ENCODE peak calls at places on chromosomes 7 and 10, in four cellular contexts. X is transverse colon, C is SK-N-SH, L is upper lobe of left lung. T is an unnamed sample.

GRCh38 chr10:125721035-125721434 is 1.5 kb downstream of the EDRF1 start:
- DNase-seq in X (no peak), C (no peak), L (no peak), T (no peak)

GRCh38 chr10:33612116-33612515 is 277.6 kb upstream of the NRP1 start:
- DNase-seq in X (no peak), C (no peak), L (no peak), T (no peak)

GRCh38 chr7:142603870-142604448 is 145.3 kb upstream of the PRSS1 start:
- DNase-seq in X (peak; percentile 37), C (peak; percentile 81), L (no peak), T (no peak)

GRCh38 chr7:132500727-132501410 is 75.4 kb downstream of the PLXNA4 start:
- DNase-seq in X (peak; percentile 28), C (peak; percentile 43), L (no peak), T (peak; percentile 55)

GRCh38 chr7:159195926-159196325 is 51.3 kb upstream of the VIPR2 start:
- DNase-seq in X (no peak), C (no peak), L (no peak), T (no peak)

GRCh38 chr10:58651040-58651439 is 138.4 kb downstream of the BICC1 start:
- DNase-seq in X (no peak), C (peak; percentile 50), L (no peak), T (no peak)

GRCh38 chr10:53997953-53998352 is 803.1 kb downstream of the PCDH15 start:
- DNase-seq in X (no peak), C (peak; percentile 29), L (no peak), T (no peak)

GRCh38 chr10:93152136-93152535 is 78.4 kb downstream of the CYP26A1 start:
- DNase-seq in X (no peak), C (no peak), L (no peak), T (no peak)

GRCh38 chr7:118372530-118372929 is 148.0 kb downstream of the ANKRD7 start:
- DNase-seq in X (no peak), C (no peak), L (no peak), T (no peak)

GRCh38 chr10:10677479-10677878 is 340.2 kb upstream of the CELF2 start:
- DNase-seq in X (peak; percentile 55), C (peak; percentile 10), L (no peak), T (no peak)

GRCh38 chr10:49173848-49174247 is 14.3 kb downstream of the TMEM273 start:
- DNase-seq in X (no peak), C (no peak), L (no peak), T (no peak)

GRCh38 chr10:16891375-16892313 is 74.4 kb upstream of the RSU1 start:
- DNase-seq in X (peak; percentile 47), C (peak; percentile 25), L (no peak), T (peak; percentile 87)

GRCh38 chr7:154183482-154183881 is 131.3 kb downstream of the DPP6 start:
- DNase-seq in X (no peak), C (peak; percentile 37), L (no peak), T (no peak)

GRCh38 chr10:61822781-61823230 is 78.7 kb upstream of the ARID5B start:
- DNase-seq in X (no peak), C (no peak), L (no peak), T (no peak)

GRCh38 chr10:95352684-95353083 is 61.9 kb upstream of the PDLIM1 start:
- DNase-seq in X (no peak), C (no peak), L (no peak), T (no peak)

GRCh38 chr10:95445223-95445836 is 115.8 kb downstream of the SORBS1 start:
- DNase-seq in X (peak; percentile 69), C (no peak), L (no peak), T (no peak)

GRCh38 chr10:59675812-59676211 is 33.8 kb downstream of the SLC16A9 start:
- DNase-seq in X (no peak), C (no peak), L (no peak), T (no peak)

GRCh38 chr10:94281654-94282053 is 81.1 kb downstream of the NOC3L start:
- DNase-seq in X (no peak), C (no peak), L (no peak), T (no peak)

GRCh38 chr7:1357601-1358271 is 101.5 kb downstream of the MICALL2 start:
- DNase-seq in X (no peak), C (peak; percentile 64), L (peak; percentile 67), T (peak; percentile 54)

GRCh38 chr7:108824840-108825540 is 255.3 kb downstream of the DNAJB9 start:
- DNase-seq in X (no peak), C (no peak), L (no peak), T (no peak)

GRCh38 chr10:91700788-91701444 is 68.0 kb upstream of the PPP1R3C start:
- DNase-seq in X (no peak), C (no peak), L (no peak), T (no peak)

GRCh38 chr10:63829020-63829419 is 307.8 kb downstream of the REEP3 start:
- DNase-seq in X (no peak), C (no peak), L (no peak), T (no peak)

GRCh38 chr7:73822319-73823173 is 8.2 kb upstream of the CLDN4 start:
- DNase-seq in X (peak; percentile 93), C (peak; percentile 70), L (no peak), T (peak; percentile 56)

GRCh38 chr7:155965010-155965409 is 152.7 kb upstream of the SHH start:
- DNase-seq in X (no peak), C (no peak), L (no peak), T (peak; percentile 54)

GRCh38 chr10:112761256-112761655 is 188.8 kb upstream of the TCF7L2 start:
- DNase-seq in X (no peak), C (no peak), L (no peak), T (no peak)

GRCh38 chr7:136441835-136442234 is 426.6 kb upstream of the CHRM2 start:
- DNase-seq in X (no peak), C (no peak), L (no peak), T (no peak)

GRCh38 chr7:48366096-48366495 is 194.8 kb downstream of the ABCA13 start:
- DNase-seq in X (no peak), C (no peak), L (no peak), T (no peak)

GRCh38 chr7:30238721-30239441 is 45.5 kb upstream of the ZNRF2 start:
- DNase-seq in X (peak; percentile 64), C (no peak), L (no peak), T (no peak)

GRCh38 chr7:134515569-134516468 is 11.5 kb upstream of the AKR1B10 start:
- DNase-seq in X (no peak), C (no peak), L (no peak), T (no peak)

GRCh38 chr7:956031-956430 is 1.6 kb upstream of the ADAP1 start:
- DNase-seq in X (peak; percentile 5), C (peak; percentile 20), L (no peak), T (peak; percentile 64)

GRCh38 chr10:124001391-124002260 is 91.8 kb downstream of the CHST15 start:
- DNase-seq in X (no peak), C (peak; percentile 8), L (no peak), T (peak; percentile 77)

GRCh38 chr7:151851782-151852181 is 25.1 kb downstream of the PRKAG2 start:
- DNase-seq in X (no peak), C (no peak), L (no peak), T (peak; percentile 75)

GRCh38 chr10:50613726-50614443 is 9.9 kb downstream of the SGMS1 start:
- DNase-seq in X (no peak), C (no peak), L (no peak), T (no peak)

GRCh38 chr10:90905925-90906324 is 15.0 kb downstream of the ANKRD1 start:
- DNase-seq in X (no peak), C (no peak), L (no peak), T (no peak)

GRCh38 chr10:32629910-32630309 is 184.0 kb downstream of the CCDC7 start:
- DNase-seq in X (no peak), C (no peak), L (no peak), T (no peak)

GRCh38 chr7:134823400-134823799 is 44.0 kb downstream of the CALD1 start:
- DNase-seq in X (no peak), C (no peak), L (no peak), T (no peak)

DNA sequence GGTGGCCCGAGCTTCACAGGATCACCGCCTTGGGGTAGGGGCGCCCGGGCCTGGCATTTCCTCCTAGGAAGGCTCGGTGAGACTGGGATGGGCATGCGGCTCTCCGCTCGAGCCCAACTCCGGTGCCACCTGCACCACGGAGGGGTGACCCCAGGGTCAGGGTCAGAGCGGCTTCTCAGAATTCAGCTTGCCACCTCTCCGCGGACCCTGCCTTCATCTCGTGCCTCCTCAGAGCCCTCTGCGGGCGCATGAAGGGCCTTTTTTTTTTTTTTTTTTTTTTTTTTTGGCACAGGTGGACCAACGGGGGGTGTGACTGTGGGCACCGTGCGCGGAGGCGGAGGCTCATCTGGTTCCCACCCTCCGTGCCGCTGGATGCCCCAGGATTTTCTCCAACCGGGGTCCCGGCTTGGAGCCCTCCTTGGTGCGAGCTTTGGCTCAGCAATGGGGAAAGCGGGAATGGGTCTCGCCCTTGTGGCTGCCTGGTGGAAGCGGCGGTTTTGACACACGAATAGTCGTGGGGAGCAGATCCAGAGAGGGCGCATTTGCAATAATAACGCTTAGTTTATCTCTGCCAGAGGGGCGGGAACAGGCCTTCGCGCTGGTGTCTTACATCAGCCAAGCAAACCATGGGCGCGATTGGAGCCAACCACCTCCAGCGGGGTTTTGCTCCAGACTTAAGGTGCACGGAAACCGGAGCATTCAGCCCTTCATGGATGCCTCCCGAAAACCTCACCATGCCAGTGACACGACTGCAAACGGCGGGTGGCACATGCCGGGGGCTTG is 5.0 kb upstream of the TNRC18 start:
- DNase-seq in X (peak; percentile 73), C (peak; percentile 62), L (peak; percentile 78), T (peak; percentile 77)
- TF ChIP-seq POLR2AphosphoS5 in X (peak; percentile 14), C (no peak), L (no peak), T (no peak)

GRCh38 chr10:15562578-15562977 is 157.1 kb downstream of the ITGA8 start:
- DNase-seq in X (no peak), C (no peak), L (no peak), T (no peak)

GRCh38 chr10:15563161-15563715 is 156.5 kb downstream of the ITGA8 start:
- DNase-seq in X (no peak), C (no peak), L (no peak), T (no peak)

GRCh38 chr10:15562116-15562515 is 157.6 kb downstream of the ITGA8 start:
- DNase-seq in X (no peak), C (no peak), L (peak; percentile 57), T (no peak)

DNA sequence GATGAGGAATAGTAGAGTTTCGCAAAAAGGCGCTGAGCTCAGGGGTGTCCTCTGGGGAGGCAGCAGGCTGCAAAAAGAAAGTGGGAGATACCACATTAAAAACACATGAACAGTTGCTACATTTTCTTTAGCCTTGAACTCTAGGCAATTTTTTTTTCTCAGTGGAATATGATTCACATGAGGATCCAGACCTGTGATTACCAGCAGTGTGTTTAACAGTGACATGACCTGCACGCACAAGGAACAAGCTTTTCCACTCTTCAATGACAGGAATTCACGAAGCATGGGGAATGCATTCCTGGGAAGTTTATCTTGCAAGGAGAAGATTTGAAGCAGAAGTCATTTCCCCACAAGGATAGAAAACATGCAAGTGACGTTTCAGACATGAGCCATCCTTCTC is 161.6 kb downstream of the ITGA8 start:
- DNase-seq in X (no peak), C (no peak), L (no peak), T (no peak)
- H3K4me3 ChIP-seq in X (no peak overlapping the region), C (no peak overlapping the region), L (no peak overlapping the region), T (no peak overlapping the region)

GRCh38 chr7:120987683-120988590 is 574 bp upstream of the CPED1 start:
- DNase-seq in X (peak; percentile 92), C (peak; percentile 84), L (no peak), T (peak; percentile 94)
- H3K27ac ChIP-seq in X (peak overlapping the region; percentile 89), C (peak overlapping the region; percentile 73), L (peak overlapping the region; percentile 88), T (peak overlapping the region; percentile 79)

DNA sequence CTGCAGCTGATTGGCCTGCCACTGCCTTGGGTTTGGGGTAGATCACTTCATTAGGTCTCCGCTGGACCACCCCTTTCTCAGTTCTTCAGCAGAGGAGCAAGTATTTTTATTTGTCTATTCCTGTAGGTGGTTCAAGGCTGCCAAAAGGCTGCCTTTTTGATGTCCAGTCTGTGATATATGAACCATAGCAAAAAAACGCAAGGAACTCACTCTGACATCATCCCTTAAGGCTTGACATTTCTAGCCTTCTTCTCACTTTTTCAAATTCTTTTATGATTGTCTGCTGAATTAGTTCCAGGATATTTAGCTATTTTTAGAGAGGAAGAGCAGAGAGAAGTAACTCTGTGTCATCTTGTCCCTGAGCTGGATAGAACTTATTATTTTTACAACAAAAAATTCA is 269.2 kb downstream of the BAMBI start:
- DNase-seq in X (no peak), C (no peak), L (no peak), T (no peak)
- TF ChIP-seq POLR2AphosphoS5 in X (no peak), C (no peak), L (no peak), T (no peak)